ENCODE peak calls at places on chromosome 22, in five cellular contexts. X, M, G, F and U are unnamed samples.

GRCh38 chr22:48937032-48937639 is 890.5 kb downstream of the BRD1 start:
- DNase-seq in X (no peak), M (no peak), G (no peak), F (no peak), U (no peak)

GRCh38 chr22:40076702-40077645 is 82.2 kb downstream of the FAM83F start:
- DNase-seq in X (no peak), M (no peak), G (no peak), F (peak), U (no peak)

GRCh38 chr22:43510226-43511070 is 98.6 kb downstream of the MPPED1 start:
- DNase-seq in X (no peak), M (no peak), G (no peak), F (no peak), U (no peak)

GRCh38 chr22:30857791-30858190 is 110.8 kb downstream of the MORC2 start:
- DNase-seq in X (no peak), M (no peak), G (no peak), F (no peak), U (no peak)

GRCh38 chr22:48899523-48900326 is 927.9 kb downstream of the BRD1 start:
- DNase-seq in X (no peak), M (no peak), G (no peak), F (no peak), U (no peak)

GRCh38 chr22:50209893-50210292 is 9.1 kb downstream of the SELENOO start:
- DNase-seq in X (peak), M (peak), G (no peak), F (peak), U (peak)

GRCh38 chr22:23177197-23177596 is 3.1 kb upstream of the BCR start:
- DNase-seq in X (no peak), M (no peak), G (no peak), F (peak), U (no peak)

GRCh38 chr22:25746012-25746373 is 4.0 kb downstream of the MYO18B start:
- DNase-seq in X (no peak), M (no peak), G (no peak), F (no peak), U (no peak)

GRCh38 chr22:33451851-33452469 is 393.8 kb upstream of the SYN3 start:
- DNase-seq in X (no peak), M (peak), G (no peak), F (no peak), U (no peak)

GRCh38 chr22:29838599-29838956 is 504 bp upstream of the ASCC2 start:
- DNase-seq in X (no peak), M (no peak), G (no peak), F (no peak), U (no peak)

GRCh38 chr22:29840498-29840897 is 2.4 kb upstream of the ASCC2 start:
- DNase-seq in X (no peak), M (no peak), G (no peak), F (peak), U (no peak)

GRCh38 chr22:29846290-29846689 is 8.2 kb upstream of the ASCC2 start:
- DNase-seq in X (no peak), M (no peak), G (no peak), F (no peak), U (no peak)

GRCh38 chr22:29842172-29842571 is 4.1 kb upstream of the ASCC2 start:
- DNase-seq in X (no peak), M (no peak), G (no peak), F (no peak), U (no peak)

DNA sequence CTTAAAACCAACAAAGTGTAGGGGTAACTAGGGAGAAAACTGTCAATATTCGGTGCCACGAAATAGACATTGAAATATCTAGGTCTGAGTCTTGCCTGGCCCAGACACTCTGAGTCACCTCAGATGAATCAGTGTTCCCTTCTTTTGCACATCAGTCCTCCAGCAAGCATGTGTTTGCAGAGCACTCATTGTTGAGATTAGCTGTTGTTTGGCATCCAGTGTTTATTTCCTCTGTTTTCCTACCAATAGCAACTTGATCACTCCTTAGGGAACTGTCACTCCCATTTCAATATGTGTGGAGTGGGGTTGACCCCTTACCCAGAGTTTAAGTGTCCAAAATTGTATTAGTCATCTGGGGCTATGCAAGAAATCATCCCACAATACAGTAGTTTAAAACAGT is 4.7 kb upstream of the ASCC2 start:
- DNase-seq in X (peak), M (peak), G (no peak), F (no peak), U (no peak)
- TF ChIP-seq ESRRA in X (no peak), M (no peak), G (no peak), F (no peak), U (no peak)

GRCh38 chr22:17265649-17266248 is 46.5 kb upstream of the ADA2 start:
- DNase-seq in X (no peak), M (no peak), G (no peak), F (no peak), U (no peak)

GRCh38 chr22:17264321-17265052 is 45.3 kb upstream of the ADA2 start:
- DNase-seq in X (no peak), M (no peak), G (no peak), F (no peak), U (peak)

GRCh38 chr22:17267661-17268330 is 48.6 kb upstream of the ADA2 start:
- DNase-seq in X (no peak), M (no peak), G (no peak), F (no peak), U (no peak)

GRCh38 chr22:17268501-17269223 is 49.4 kb upstream of the ADA2 start:
- DNase-seq in X (no peak), M (no peak), G (no peak), F (peak), U (no peak)

DNA sequence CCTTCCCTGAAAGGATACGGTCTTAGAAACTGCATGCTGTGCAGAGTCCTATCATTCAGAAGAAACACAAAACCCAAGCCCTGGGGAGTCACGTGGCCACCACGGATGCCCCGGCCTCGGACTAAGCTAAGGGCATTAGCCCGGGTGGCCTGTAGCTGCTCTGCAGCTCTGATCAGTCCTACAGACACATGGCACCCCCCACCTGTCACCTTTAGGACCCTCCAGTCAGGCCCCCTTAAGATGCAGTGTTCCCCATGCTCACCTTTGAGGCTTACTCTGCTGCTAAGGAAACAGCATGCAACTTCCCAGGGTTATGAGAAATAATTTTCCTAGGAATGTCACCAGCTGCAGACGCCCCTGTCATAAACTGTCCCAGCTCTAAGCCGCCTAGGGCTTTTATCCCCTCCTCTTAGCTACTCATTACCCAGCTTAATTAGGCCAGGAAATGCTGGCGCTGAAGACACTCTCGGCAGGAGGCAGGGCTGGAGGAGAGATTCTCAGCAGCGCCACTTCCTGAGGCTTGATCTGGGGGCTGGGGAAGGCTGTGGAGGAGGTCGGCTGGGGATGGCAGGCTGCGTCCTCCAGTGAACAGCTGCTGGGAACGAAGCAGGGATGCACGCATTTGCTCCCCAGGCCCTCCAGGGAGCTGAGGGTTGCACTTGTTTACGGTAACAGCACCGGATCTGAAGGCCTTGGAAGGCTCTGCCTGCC is 47.2 kb upstream of the ADA2 start:
- DNase-seq in X (no peak), M (no peak), G (no peak), F (no peak), U (peak)
- TF ChIP-seq CTCF in X (no peak), M (no peak), G (no peak), F (no peak), U (no peak)

GRCh38 chr22:27603823-27604190 is 197.7 kb downstream of the MN1 start:
- DNase-seq in X (no peak), M (no peak), G (no peak), F (no peak), U (no peak)
- TF ChIP-seq ESRRA in X (no peak), M (no peak), G (no peak), F (no peak), U (no peak)

GRCh38 chr22:37570661-37570976 is 9.3 kb downstream of the LGALS2 start:
- DNase-seq in X (no peak), M (no peak), G (no peak), F (no peak), U (no peak)

GRCh38 chr22:37569009-37569920 is 9.0 kb downstream of the CDC42EP1 start:
- DNase-seq in X (no peak), M (peak), G (no peak), F (peak), U (no peak)

GRCh38 chr22:37569921-37570660 is 9.8 kb downstream of the LGALS2 start:
- DNase-seq in X (no peak), M (no peak), G (no peak), F (no peak), U (no peak)

GRCh38 chr22:37571992-37572373 is 7.9 kb downstream of the LGALS2 start:
- DNase-seq in X (no peak), M (no peak), G (no peak), F (no peak), U (no peak)

DNA sequence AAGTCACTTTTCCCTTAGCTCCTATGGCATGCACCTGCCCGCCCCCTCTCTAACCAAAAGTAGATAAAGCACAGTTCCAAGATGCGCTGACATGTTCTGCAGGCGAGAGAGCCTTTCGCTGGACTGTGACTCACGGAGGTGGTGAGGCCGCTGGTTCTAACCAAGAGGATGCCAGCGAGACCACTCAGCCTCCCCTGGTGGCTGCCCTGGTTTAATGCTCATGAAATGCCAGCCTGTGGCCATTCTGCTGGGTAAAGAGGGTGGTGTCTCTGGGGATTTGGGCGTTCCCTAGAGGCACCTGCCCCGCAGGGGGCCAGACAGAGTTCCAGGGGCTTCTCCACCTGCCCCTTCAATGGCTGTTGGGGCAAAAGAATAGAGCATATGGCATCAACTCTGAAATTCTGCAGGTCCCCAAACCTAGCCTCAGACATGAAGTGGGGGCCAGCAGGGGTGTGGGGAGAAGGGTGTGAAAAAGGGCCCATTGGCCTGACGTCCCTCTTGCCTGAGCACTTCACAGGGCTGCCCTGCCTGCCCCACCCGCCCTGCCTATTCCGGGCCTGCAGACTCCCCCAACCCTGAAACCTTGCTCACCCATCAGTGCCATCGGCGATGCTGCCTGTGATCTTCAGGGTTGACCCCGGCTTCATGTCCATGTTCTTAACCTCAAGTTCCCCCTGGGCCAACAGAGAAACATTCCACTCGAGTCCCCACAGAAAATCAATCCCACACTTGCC is 8.5 kb downstream of the LGALS2 start:
- DNase-seq in X (peak), M (no peak), G (no peak), F (no peak), U (no peak)
- TF ChIP-seq CTCF in X (no peak), M (no peak), G (no peak), F (no peak), U (no peak)

GRCh38 chr22:35784633-35785032 is 67.0 kb downstream of the APOL5 start:
- DNase-seq in X (no peak), M (no peak), G (no peak), F (no peak), U (no peak)

GRCh38 chr22:35782504-35782903 is 64.8 kb downstream of the APOL5 start:
- DNase-seq in X (no peak), M (no peak), G (no peak), F (no peak), U (no peak)

GRCh38 chr22:35781898-35782297 is 64.2 kb downstream of the APOL5 start:
- DNase-seq in X (no peak), M (no peak), G (no peak), F (no peak), U (no peak)

GRCh38 chr22:35783943-35784614 is 66.4 kb downstream of the APOL5 start:
- DNase-seq in X (peak), M (no peak), G (no peak), F (no peak), U (no peak)

GRCh38 chr22:35785181-35785923 is 67.7 kb downstream of the APOL5 start:
- DNase-seq in X (no peak), M (no peak), G (no peak), F (no peak), U (no peak)
- TF ChIP-seq ESRRA in X (no peak), M (no peak), G (no peak), F (no peak), U (no peak)